ENCODE peak calls at places on chromosomes 3 and 15, in four cellular contexts. V is HFFc6, Z is sigmoid colon, W is pancreas. C is an unnamed sample.

GRCh38 chr15:73602992-73603391 is 30.2 kb downstream of the NPTN start:
- DNase-seq in Z (no peak), V (no peak), W (no peak), C (no peak)

GRCh38 chr3:123069021-123069381 is 2.2 kb downstream of the PDIA5 start:
- DNase-seq in W (no peak), Z (no peak), V (no peak), C (no peak)

GRCh38 chr3:76040946-76041345 is 255.6 kb upstream of the ZNF717 start:
- DNase-seq in W (no peak), Z (no peak), V (no peak), C (no peak)

GRCh38 chr15:94791516-94791915 is 560.2 kb downstream of the MCTP2 start:
- DNase-seq in Z (no peak), W (no peak), V (no peak), C (no peak)

GRCh38 chr3:162710332-162711112 is 1213.9 kb downstream of the OTOL1 start:
- DNase-seq in V (no peak), W (no peak), Z (no peak), C (no peak)

GRCh38 chr15:45425135-45425534 is 46.8 kb upstream of the GATM start:
- DNase-seq in V (peak; percentile 21), Z (no peak), W (no peak), C (no peak)

GRCh38 chr3:194383276-194383940 is 13.9 kb upstream of the LRRC15 start:
- DNase-seq in W (no peak), Z (no peak), V (no peak), C (no peak)

GRCh38 chr3:42728668-42729364 is 26.2 kb upstream of the HHATL start:
- DNase-seq in W (no peak), V (no peak), Z (peak; percentile 27), C (no peak)

GRCh38 chr3:140420621-140421357 is 257.1 kb upstream of the TRIM42 start:
- DNase-seq in V (peak; percentile 10), W (no peak), Z (no peak), C (no peak)

GRCh38 chr3:186220886-186221285 is 112.0 kb upstream of the ETV5 start:
- DNase-seq in Z (no peak), W (no peak), V (no peak), C (no peak)

GRCh38 chr3:12952322-12953200 is 111.2 kb upstream of the RPL32 start:
- DNase-seq in W (no peak), Z (no peak), V (no peak), C (no peak)

GRCh38 chr3:14414841-14415464 is 12.5 kb downstream of the SLC6A6 start:
- DNase-seq in Z (no peak), W (no peak), V (peak; percentile 28), C (no peak)

GRCh38 chr3:34152641-34153040 is 354.2 kb downstream of the PDCD6IP start:
- DNase-seq in V (no peak), W (no peak), Z (no peak), C (no peak)

GRCh38 chr3:128278761-128279593 is 125.7 kb downstream of the EEFSEC start:
- DNase-seq in W (peak; percentile 70), V (peak; percentile 80), Z (peak; percentile 87), C (no peak)

GRCh38 chr3:99884484-99884883 is 66.8 kb downstream of the CMSS1 start:
- DNase-seq in W (no peak), V (no peak), Z (no peak), C (no peak)

GRCh38 chr3:13474776-13475303 is 5.3 kb upstream of the HDAC11 start:
- DNase-seq in Z (no peak), V (no peak), W (peak; percentile 23), C (no peak)

GRCh38 chr3:122074621-122075265 is 19.6 kb downstream of the CD86 start:
- DNase-seq in W (no peak), V (no peak), Z (peak; percentile 70), C (peak; percentile 78)

GRCh38 chr3:115839246-115839645 is 215.9 kb downstream of the GAP43 start:
- DNase-seq in V (no peak), Z (no peak), W (no peak), C (no peak)

GRCh38 chr15:61232266-61232665 is 3.2 kb upstream of the RORA start:
- DNase-seq in V (no peak), W (no peak), Z (no peak), C (no peak)

GRCh38 chr15:56759450-56759845 is 26.1 kb upstream of the ZNF280D start:
- DNase-seq in W (no peak), Z (peak; percentile 77), V (peak; percentile 95), C (no peak)

GRCh38 chr3:196193738-196194541 is 17.3 kb downstream of the ZDHHC19 start:
- DNase-seq in W (peak; percentile 73), V (no peak), Z (no peak), C (no peak)

GRCh38 chr3:140570602-140571001 is 107.3 kb upstream of the TRIM42 start:
- DNase-seq in W (no peak), Z (no peak), V (no peak), C (no peak)

GRCh38 chr3:172982731-172983364 is 158.2 kb downstream of the SPATA16 start:
- DNase-seq in Z (no peak), W (no peak), V (no peak), C (no peak)

GRCh38 chr3:188431553-188431952 is 277.6 kb downstream of the LPP start:
- DNase-seq in V (peak; percentile 39), Z (no peak), W (no peak), C (no peak)

GRCh38 chr15:65863106-65863505 is 6.2 kb upstream of the RAB11A start:
- DNase-seq in V (no peak), W (no peak), Z (no peak), C (no peak)

GRCh38 chr15:65867244-65867643 is 2.0 kb upstream of the RAB11A start:
- DNase-seq in W (no peak), V (no peak), Z (no peak), C (no peak)

GRCh38 chr15:65856821-65857455 is 12.4 kb upstream of the RAB11A start:
- DNase-seq in V (peak; percentile 41), W (peak; percentile 83), Z (peak; percentile 80), C (peak; percentile 50)

GRCh38 chr15:65857718-65858402 is 11.4 kb upstream of the RAB11A start:
- DNase-seq in W (no peak), Z (no peak), V (no peak), C (peak; percentile 15)

GRCh38 chr15:65862682-65863081 is 6.6 kb upstream of the RAB11A start:
- DNase-seq in V (peak; percentile 32), Z (no peak), W (no peak), C (peak; percentile 54)
- TF ChIP-seq CTCF in V (peak; percentile 66), Z (no peak), W (no peak), C (peak; percentile 43)

GRCh38 chr3:119259821-119260220 is 19.1 kb upstream of the B4GALT4 start:
- DNase-seq in W (no peak), V (no peak), Z (no peak), C (no peak)

GRCh38 chr3:119255214-119255613 is 14.5 kb upstream of the B4GALT4 start:
- DNase-seq in Z (no peak), W (no peak), V (no peak), C (no peak)

GRCh38 chr3:119257654-119258410 is 17.2 kb upstream of the B4GALT4 start:
- DNase-seq in V (no peak), W (no peak), Z (no peak), C (no peak)

GRCh38 chr3:119258915-119259314 is 18.2 kb upstream of the B4GALT4 start:
- DNase-seq in W (no peak), V (no peak), Z (no peak), C (peak; percentile 33)

DNA sequence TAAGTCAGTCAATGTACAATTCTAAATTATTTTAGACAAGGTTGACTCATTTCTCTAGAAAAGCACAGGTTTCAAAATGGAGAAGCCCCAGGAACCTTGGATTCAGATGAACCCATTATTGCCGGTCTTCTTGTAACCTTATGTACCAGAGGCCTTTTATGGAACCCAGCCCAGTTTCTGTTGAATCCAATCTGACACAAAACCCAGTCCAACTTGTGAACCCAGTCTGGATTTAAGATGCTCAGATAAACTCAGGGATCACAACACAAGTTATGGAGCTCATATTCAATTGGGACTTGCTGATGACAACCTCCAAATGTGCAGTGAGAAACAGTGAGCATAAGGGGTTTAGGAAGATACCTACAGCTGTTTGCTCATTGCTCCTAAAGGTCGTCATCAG is 16.4 kb upstream of the B4GALT4 start:
- DNase-seq in Z (no peak), W (no peak), V (no peak), C (no peak)
- TF ChIP-seq CTCF in Z (no peak), W (no peak), V (no peak), C (no peak)

DNA sequence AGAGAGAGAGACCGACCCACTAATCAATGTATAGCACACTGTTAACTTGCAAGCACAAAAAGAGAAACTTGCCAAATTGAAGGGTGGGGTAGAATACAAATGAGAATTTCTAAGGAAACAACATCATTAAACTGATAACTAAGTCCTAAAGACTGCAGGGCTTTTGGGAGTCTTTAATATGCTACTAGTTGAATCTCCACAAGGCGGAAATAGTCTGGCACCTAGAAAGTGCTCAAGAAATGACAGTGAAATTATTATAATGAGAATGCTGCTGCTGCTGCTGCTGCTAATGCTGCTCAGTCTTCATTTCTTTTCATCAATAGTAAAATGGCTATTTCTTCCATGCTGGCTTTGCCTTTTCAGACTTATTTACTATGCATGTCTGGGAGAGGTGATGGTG is 91.8 kb downstream of the BTD start:
- DNase-seq in Z (no peak), W (no peak), V (peak; percentile 13), C (no peak)
- TF ChIP-seq CTCF in Z (peak; percentile 29), W (no peak), V (peak; percentile 59), C (no peak)

DNA sequence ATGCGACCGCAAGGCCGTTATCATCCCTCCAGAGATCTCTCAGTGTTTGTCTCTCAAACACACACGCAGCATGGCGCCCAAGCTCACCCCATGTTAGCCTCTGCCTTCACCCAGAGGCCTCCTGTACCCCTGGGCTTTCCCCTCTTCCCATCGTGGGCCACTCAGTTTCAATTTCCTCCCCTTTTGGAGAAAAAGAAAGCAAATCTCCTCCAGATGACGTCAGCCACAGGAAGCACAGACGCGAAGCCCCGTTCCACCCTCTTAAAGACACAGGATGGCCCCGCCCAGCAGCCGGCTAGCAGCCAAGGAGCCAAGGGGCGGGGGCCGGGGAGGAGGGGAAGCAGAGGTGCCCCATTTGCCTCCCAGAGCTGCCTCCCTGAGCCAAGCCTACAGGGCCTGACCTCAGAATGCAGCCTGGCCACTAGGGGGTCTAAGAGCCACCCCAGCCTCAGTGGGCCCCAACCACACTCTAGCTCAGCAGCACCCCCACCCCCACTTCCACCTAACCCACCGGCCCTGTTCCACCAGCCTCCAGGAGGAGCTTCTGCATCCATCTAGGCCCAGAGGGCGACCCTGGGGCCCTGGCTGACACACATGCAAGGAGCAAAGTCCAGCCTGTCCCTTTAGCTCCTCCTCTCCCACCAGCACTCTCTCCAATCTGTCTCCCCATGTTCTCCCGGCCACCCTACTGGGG is 26.5 kb downstream of the ATRIP start:
- DNase-seq in V (peak; percentile 84), W (peak; percentile 89), Z (peak; percentile 96), C (peak; percentile 93)
- TF ChIP-seq CTCF in V (peak; percentile 74), W (no peak), Z (peak; percentile 60), C (peak; percentile 3)